ENCODE peak calls at places on chromosomes 6 and 20, in seven cellular contexts. C is C1 segment of cervical spinal cord, Y is endothelial cell, W is GM23338, H is astrocyte of the spinal cord, Z is AG10803, D is PC-9. V is an unnamed sample.

GRCh38 chr6:150894935-150895686 is 29.6 kb downstream of the MTHFD1L start:
- DNase-seq in C (no peak), Y (no peak), W (no peak), H (peak; percentile 82), Z (peak; percentile 45), D (peak; percentile 88), V (no peak)

GRCh38 chr6:35363293-35363750 is 21.0 kb downstream of the PPARD start:
- DNase-seq in C (no peak), Y (no peak), W (peak; percentile 17), H (peak; percentile 68), Z (peak; percentile 65), D (no peak), V (no peak)

GRCh38 chr6:111579816-111580215 is 25.9 kb downstream of the TRAF3IP2 start:
- DNase-seq in C (no peak), Y (no peak), W (no peak), H (no peak), Z (no peak), D (no peak), V (no peak)

GRCh38 chr20:60869626-60870025 is 382.4 kb upstream of the CDH4 start:
- DNase-seq in C (no peak), Y (no peak), W (no peak), H (no peak), Z (no peak), D (no peak), V (no peak)

GRCh38 chr6:146146836-146147235 is 118.0 kb downstream of the GRM1 start:
- DNase-seq in C (no peak), Y (no peak), W (no peak), H (no peak), Z (no peak), D (no peak), V (no peak)

GRCh38 chr20:11050350-11050749 is 376.6 kb upstream of the JAG1 start:
- DNase-seq in C (no peak), Y (no peak), W (no peak), H (no peak), Z (no peak), D (no peak), V (no peak)

GRCh38 chr20:11907621-11908020 is 10.1 kb upstream of the BTBD3 start:
- DNase-seq in C (no peak), Y (no peak), W (no peak), H (peak; percentile 19), Z (peak; percentile 13), D (no peak), V (no peak)

GRCh38 chr6:87918461-87918941 is 129.1 kb upstream of the SPACA1 start:
- DNase-seq in C (no peak), Y (no peak), W (peak; percentile 4), H (no peak), Z (no peak), D (no peak), V (no peak)

GRCh38 chr20:35953411-35954199 is 697 bp downstream of the SCAND1 start:
- DNase-seq in C (no peak), Y (peak; percentile 76), W (peak; percentile 57), H (peak; percentile 51), Z (peak; percentile 45), D (no peak), V (peak; percentile 40)

GRCh38 chr6:132907915-132908314 is 93.5 kb downstream of the RPS12 start:
- DNase-seq in C (no peak), Y (no peak), W (no peak), H (peak; percentile 70), Z (peak; percentile 28), D (no peak), V (no peak)

GRCh38 chr6:44641344-44641743 is 253.8 kb downstream of the CDC5L start:
- DNase-seq in C (no peak), Y (no peak), W (no peak), H (peak; percentile 87), Z (peak; percentile 34), D (no peak), V (no peak)

GRCh38 chr6:71336901-71337300 is 48.3 kb downstream of the OGFRL1 start:
- DNase-seq in C (no peak), Y (no peak), W (no peak), H (no peak), Z (peak; percentile 37), D (no peak), V (no peak)

GRCh38 chr6:157944983-157945931 is 36.4 kb upstream of the SYNJ2 start:
- DNase-seq in C (no peak), Y (no peak), W (no peak), H (peak; percentile 79), Z (no peak), D (no peak), V (no peak)

GRCh38 chr20:31841928-31842327 is 3.5 kb downstream of the FOXS1 start:
- DNase-seq in C (peak; percentile 3), Y (no peak), W (no peak), H (peak; percentile 87), Z (peak; percentile 54), D (peak; percentile 42), V (no peak)

GRCh38 chr6:169008641-169009040 is 245.0 kb downstream of the THBS2 start:
- DNase-seq in C (no peak), Y (no peak), W (peak; percentile 32), H (no peak), Z (no peak), D (no peak), V (no peak)

GRCh38 chr6:17012421-17013225 is 89.2 kb upstream of the STMND1 start:
- DNase-seq in C (no peak), Y (peak; percentile 26), W (peak; percentile 77), H (peak; percentile 36), Z (peak; percentile 27), D (no peak), V (peak; percentile 21)

GRCh38 chr20:49906615-49907154 is 8.6 kb downstream of the SPATA2 start:
- DNase-seq in C (no peak), Y (no peak), W (no peak), H (no peak), Z (no peak), D (no peak), V (no peak)

GRCh38 chr20:8153281-8153908 is 21.3 kb downstream of the PLCB1 start:
- DNase-seq in C (no peak), Y (no peak), W (no peak), H (peak; percentile 72), Z (no peak), D (no peak), V (no peak)

GRCh38 chr20:4326194-4327065 is 311.1 kb upstream of the RNF24 start:
- DNase-seq in C (no peak), Y (no peak), W (no peak), H (no peak), Z (no peak), D (peak; percentile 65), V (no peak)

GRCh38 chr6:47343631-47344421 is 34.1 kb upstream of the TNFRSF21 start:
- DNase-seq in C (no peak), Y (no peak), W (no peak), H (no peak), Z (no peak), D (peak; percentile 53), V (no peak)